ENCODE peak calls at places on chromosomes 3 and 15, in four cellular contexts. One of them, this sample, is unnamed.

GRCh38 chr3:114152519-114153151 is 26.2 kb downstream of the DRD3 start:
- DNase-seq in HL-60: peak
- DNase-seq in K562: peak
- DNase-seq in GM12878: peak
- DNase-seq in this sample: peak

GRCh38 chr3:113255854-113256615 is 44.7 kb downstream of the BOC start:
- DNase-seq in HL-60: no peak
- DNase-seq in K562: no peak
- DNase-seq in GM12878: no peak
- DNase-seq in this sample: no peak

GRCh38 chr3:150397220-150397619 is 10.9 kb upstream of the TSC22D2 start:
- DNase-seq in HL-60: no peak
- DNase-seq in K562: no peak
- DNase-seq in GM12878: no peak
- DNase-seq in this sample: no peak

GRCh38 chr3:120062474-120062873 is 31.8 kb downstream of the GSK3B start:
- DNase-seq in HL-60: no peak
- DNase-seq in K562: no peak
- DNase-seq in GM12878: no peak
- DNase-seq in this sample: no peak

GRCh38 chr15:80846416-80846815 is 67.2 kb downstream of the CEMIP start:
- DNase-seq in HL-60: no peak
- DNase-seq in K562: no peak
- DNase-seq in GM12878: no peak
- DNase-seq in this sample: no peak

GRCh38 chr3:156600834-156601233 is 45.9 kb upstream of the SSR3 start:
- DNase-seq in HL-60: no peak
- DNase-seq in K562: no peak
- DNase-seq in GM12878: no peak
- DNase-seq in this sample: no peak

GRCh38 chr3:155007729-155008128 is 72.4 kb upstream of the MME start:
- DNase-seq in HL-60: no peak
- DNase-seq in K562: no peak
- DNase-seq in GM12878: no peak
- DNase-seq in this sample: no peak

GRCh38 chr3:100032262-100032661 is 82.0 kb downstream of the FILIP1L start:
- DNase-seq in HL-60: no peak
- DNase-seq in K562: no peak
- DNase-seq in GM12878: no peak
- DNase-seq in this sample: no peak

GRCh38 chr3:123920868-123921267 is 36.7 kb upstream of the MYLK start:
- DNase-seq in HL-60: no peak
- DNase-seq in K562: no peak
- DNase-seq in GM12878: no peak
- DNase-seq in this sample: no peak

GRCh38 chr3:48128779-48129178 is 59.4 kb downstream of the CDC25A start:
- DNase-seq in HL-60: no peak
- DNase-seq in K562: no peak
- DNase-seq in GM12878: no peak
- DNase-seq in this sample: no peak

GRCh38 chr3:36677331-36678007 is 86.9 kb downstream of the DCLK3 start:
- DNase-seq in HL-60: no peak
- DNase-seq in K562: no peak
- DNase-seq in GM12878: no peak
- DNase-seq in this sample: no peak

GRCh38 chr15:82093774-82094211 is 48.0 kb upstream of the MEX3B start:
- DNase-seq in HL-60: no peak
- DNase-seq in K562: peak
- DNase-seq in GM12878: no peak
- DNase-seq in this sample: no peak

GRCh38 chr3:175287361-175287963 is 428.3 kb downstream of the NAALADL2 start:
- DNase-seq in HL-60: peak
- DNase-seq in K562: no peak
- DNase-seq in GM12878: peak
- DNase-seq in this sample: no peak

GRCh38 chr3:119834754-119835365 is 53.0 kb downstream of the NR1I2 start:
- DNase-seq in HL-60: no peak
- DNase-seq in K562: no peak
- DNase-seq in GM12878: no peak
- DNase-seq in this sample: no peak

GRCh38 chr15:78034495-78035191 is 42.9 kb downstream of the TBC1D2B start:
- DNase-seq in HL-60: no peak
- DNase-seq in K562: no peak
- DNase-seq in GM12878: peak
- DNase-seq in this sample: no peak

GRCh38 chr3:178203152-178203551 is 333.1 kb upstream of the KCNMB2 start:
- DNase-seq in HL-60: no peak
- DNase-seq in K562: no peak
- DNase-seq in GM12878: no peak
- DNase-seq in this sample: no peak

GRCh38 chr15:96066852-96067490 is 263.5 kb upstream of the NR2F2 start:
- DNase-seq in HL-60: peak
- DNase-seq in K562: peak
- DNase-seq in GM12878: no peak
- DNase-seq in this sample: no peak

GRCh38 chr3:117842086-117842485 is 1132.5 kb downstream of the TUSC7 start:
- DNase-seq in HL-60: no peak
- DNase-seq in K562: no peak
- DNase-seq in GM12878: no peak
- DNase-seq in this sample: no peak

GRCh38 chr3:37986479-37987314 is 3.9 kb upstream of the VILL start:
- DNase-seq in HL-60: no peak
- DNase-seq in K562: peak
- DNase-seq in GM12878: no peak
- DNase-seq in this sample: no peak

GRCh38 chr3:37338500-37338899 is 164.1 kb upstream of the LRRFIP2 start:
- DNase-seq in HL-60: peak
- DNase-seq in K562: no peak
- DNase-seq in GM12878: no peak
- DNase-seq in this sample: no peak

GRCh38 chr3:43871627-43872245 is 181.0 kb downstream of the ABHD5 start:
- DNase-seq in HL-60: no peak
- DNase-seq in K562: no peak
- DNase-seq in GM12878: no peak
- DNase-seq in this sample: no peak

GRCh38 chr3:182979719-182980191 is 583 bp downstream of the DCUN1D1 start:
- DNase-seq in HL-60: no peak
- DNase-seq in K562: peak
- DNase-seq in GM12878: no peak
- DNase-seq in this sample: no peak

GRCh38 chr3:73422556-73422955 is 202.2 kb downstream of the PDZRN3 start:
- DNase-seq in HL-60: no peak
- DNase-seq in K562: no peak
- DNase-seq in GM12878: no peak
- DNase-seq in this sample: no peak

GRCh38 chr3:124631727-124632126 is 98.5 kb upstream of the UMPS start:
- DNase-seq in HL-60: no peak
- DNase-seq in K562: no peak
- DNase-seq in GM12878: no peak
- DNase-seq in this sample: no peak

GRCh38 chr3:40737343-40737742 is 212.6 kb downstream of the ZNF621 start:
- DNase-seq in HL-60: no peak
- DNase-seq in K562: no peak
- DNase-seq in GM12878: no peak
- DNase-seq in this sample: no peak

GRCh38 chr3:12994357-12994606 is 78.9 kb downstream of the IQSEC1 start:
- DNase-seq in HL-60: no peak
- DNase-seq in K562: no peak
- DNase-seq in GM12878: no peak
- DNase-seq in this sample: peak

GRCh38 chr3:144660097-144660496 is 688.5 kb downstream of the DIPK2A start:
- DNase-seq in HL-60: peak
- DNase-seq in K562: no peak
- DNase-seq in GM12878: no peak
- DNase-seq in this sample: no peak

GRCh38 chr15:50065264-50065663 is 53.8 kb downstream of the ATP8B4 start:
- DNase-seq in HL-60: peak
- DNase-seq in K562: no peak
- DNase-seq in GM12878: no peak
- DNase-seq in this sample: no peak

GRCh38 chr3:5053021-5053831 is 68.9 kb upstream of the ARL8B start:
- DNase-seq in HL-60: no peak
- DNase-seq in K562: no peak
- DNase-seq in GM12878: no peak
- DNase-seq in this sample: no peak

GRCh38 chr15:22949074-22949547 is 31.1 kb downstream of the CYFIP1 start:
- DNase-seq in HL-60: no peak
- DNase-seq in K562: peak
- DNase-seq in GM12878: no peak
- DNase-seq in this sample: peak

GRCh38 chr15:42914728-42915497 is 5.7 kb downstream of the TTBK2 start:
- DNase-seq in HL-60: no peak
- DNase-seq in K562: no peak
- DNase-seq in GM12878: no peak
- DNase-seq in this sample: no peak

GRCh38 chr15:68228143-68228970 is 1.2 kb downstream of the CLN6 start:
- DNase-seq in HL-60: no peak
- DNase-seq in K562: peak
- DNase-seq in GM12878: no peak
- DNase-seq in this sample: no peak

GRCh38 chr15:44550256-44550655 is 13.3 kb downstream of the EIF3J start:
- DNase-seq in HL-60: peak
- DNase-seq in K562: no peak
- DNase-seq in GM12878: no peak
- DNase-seq in this sample: no peak

GRCh38 chr3:117193390-117193789 is 483.8 kb downstream of the TUSC7 start:
- DNase-seq in HL-60: no peak
- DNase-seq in K562: no peak
- DNase-seq in GM12878: no peak
- DNase-seq in this sample: no peak

DNA sequence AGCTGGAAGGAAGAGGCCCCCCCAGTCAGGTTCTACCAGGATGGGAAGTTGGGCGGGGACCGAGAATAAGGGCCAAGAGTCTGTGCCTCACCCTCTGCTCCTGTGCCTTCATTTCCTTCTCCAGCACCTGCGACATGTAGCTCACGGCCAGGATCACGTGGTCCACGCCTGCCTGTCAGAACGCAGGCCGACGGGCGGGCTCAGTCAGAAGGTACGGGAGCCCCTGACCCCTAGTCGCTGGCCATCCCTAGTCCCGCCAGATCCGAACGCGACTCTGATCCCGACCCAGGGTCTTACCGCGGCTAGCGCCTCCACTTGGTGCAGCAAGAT is 485 bp downstream of the GMPPB start:
- DNase-seq in HL-60: no peak
- DNase-seq in K562: peak
- DNase-seq in GM12878: no peak
- DNase-seq in this sample: no peak
- TF ChIP-seq POLR2AphosphoS5 in HL-60: no peak
- TF ChIP-seq POLR2AphosphoS5 in K562: no peak
- TF ChIP-seq POLR2AphosphoS5 in GM12878: peak
- TF ChIP-seq POLR2AphosphoS5 in this sample: peak

GRCh38 chr3:31382856-31383255 is 149.9 kb upstream of the STT3B start:
- DNase-seq in HL-60: no peak
- DNase-seq in K562: no peak
- DNase-seq in GM12878: no peak
- DNase-seq in this sample: no peak
- TF ChIP-seq SPI1 in HL-60: no peak
- TF ChIP-seq SPI1 in K562: no peak
- TF ChIP-seq SPI1 in GM12878: no peak
- TF ChIP-seq SPI1 in this sample: no peak

GRCh38 chr3:49805884-49806701 is 3.0 kb downstream of the INKA1 start:
- DNase-seq in HL-60: peak
- DNase-seq in K562: peak
- DNase-seq in GM12878: no peak
- DNase-seq in this sample: no peak
- TF ChIP-seq POLR2AphosphoS5 in HL-60: peak
- TF ChIP-seq POLR2AphosphoS5 in K562: peak
- TF ChIP-seq POLR2AphosphoS5 in GM12878: peak
- TF ChIP-seq POLR2AphosphoS5 in this sample: no peak

GRCh38 chr15:31516459-31516858 is 189.8 kb downstream of the KLF13 start:
- DNase-seq in HL-60: no peak
- DNase-seq in K562: no peak
- DNase-seq in GM12878: no peak
- DNase-seq in this sample: no peak

GRCh38 chr15:31508656-31509055 is 182.0 kb downstream of the KLF13 start:
- DNase-seq in HL-60: no peak
- DNase-seq in K562: no peak
- DNase-seq in GM12878: no peak
- DNase-seq in this sample: no peak

GRCh38 chr15:31513178-31513577 is 186.5 kb downstream of the KLF13 start:
- DNase-seq in HL-60: no peak
- DNase-seq in K562: no peak
- DNase-seq in GM12878: no peak
- DNase-seq in this sample: no peak

GRCh38 chr15:31510003-31510402 is 183.4 kb downstream of the KLF13 start:
- DNase-seq in HL-60: no peak
- DNase-seq in K562: no peak
- DNase-seq in GM12878: no peak
- DNase-seq in this sample: no peak

GRCh38 chr15:31511707-31512310 is 185.2 kb downstream of the KLF13 start:
- DNase-seq in HL-60: no peak
- DNase-seq in K562: no peak
- DNase-seq in GM12878: peak
- DNase-seq in this sample: no peak
- TF ChIP-seq SPI1 in HL-60: no peak
- TF ChIP-seq SPI1 in K562: no peak
- TF ChIP-seq SPI1 in GM12878: no peak
- TF ChIP-seq SPI1 in this sample: no peak

GRCh38 chr15:85946986-85947385 is 132.7 kb upstream of the AGBL1 start:
- DNase-seq in HL-60: no peak
- DNase-seq in K562: no peak
- DNase-seq in GM12878: no peak
- DNase-seq in this sample: no peak

GRCh38 chr15:85943825-85944224 is 135.8 kb upstream of the AGBL1 start:
- DNase-seq in HL-60: no peak
- DNase-seq in K562: no peak
- DNase-seq in GM12878: no peak
- DNase-seq in this sample: no peak

GRCh38 chr15:85937661-85938060 is 142.0 kb upstream of the AGBL1 start:
- DNase-seq in HL-60: no peak
- DNase-seq in K562: no peak
- DNase-seq in GM12878: no peak
- DNase-seq in this sample: no peak

GRCh38 chr15:85941186-85941855 is 138.3 kb upstream of the AGBL1 start:
- DNase-seq in HL-60: no peak
- DNase-seq in K562: no peak
- DNase-seq in GM12878: no peak
- DNase-seq in this sample: no peak
- TF ChIP-seq POLR2AphosphoS5 in HL-60: no peak
- TF ChIP-seq POLR2AphosphoS5 in K562: no peak
- TF ChIP-seq POLR2AphosphoS5 in GM12878: no peak
- TF ChIP-seq POLR2AphosphoS5 in this sample: no peak

GRCh38 chr3:146493221-146493620 is 23.9 kb upstream of the PLSCR2 start:
- DNase-seq in HL-60: no peak
- DNase-seq in K562: no peak
- DNase-seq in GM12878: no peak
- DNase-seq in this sample: no peak
- TF ChIP-seq SPI1 in HL-60: no peak
- TF ChIP-seq SPI1 in K562: no peak
- TF ChIP-seq SPI1 in GM12878: no peak
- TF ChIP-seq SPI1 in this sample: no peak

GRCh38 chr3:127276995-127277394 is 10.9 kb downstream of the PRR20G start:
- DNase-seq in HL-60: no peak
- DNase-seq in K562: no peak
- DNase-seq in GM12878: no peak
- DNase-seq in this sample: no peak
- TF ChIP-seq POLR2AphosphoS5 in HL-60: no peak
- TF ChIP-seq POLR2AphosphoS5 in K562: no peak
- TF ChIP-seq POLR2AphosphoS5 in GM12878: no peak
- TF ChIP-seq POLR2AphosphoS5 in this sample: no peak